ENCODE peak calls at places on chromosomes 1 and 21, in nine cellular contexts. S is mucosa of descending colon; O is adrenal gland; P is fibroblast of lung; J is SK-N-SH; Z is astrocyte of the spinal cord; V is transverse colon; E is CD8-positive, alpha-beta T cell; L is epithelial cell of esophagus. R is an unnamed sample.

GRCh38 chr21:42160111-42160949 is 58.6 kb upstream of the ABCG1 start:
- DNase-seq in S (no peak), O (no peak), P (no peak), J (no peak), Z (no peak), V (no peak), E (no peak), L (no peak), R (no peak)

GRCh38 chr1:59072017-59072947 is 224.6 kb upstream of the FGGY start:
- DNase-seq in S (no peak), O (no peak), P (peak), J (no peak), Z (peak), V (peak), E (peak), L (peak), R (no peak)

GRCh38 chr1:27301052-27301422 is 20.9 kb upstream of the TMEM222 start:
- DNase-seq in S (no peak), O (no peak), P (no peak), J (no peak), Z (no peak), V (no peak), E (no peak), L (no peak), R (no peak)

GRCh38 chr1:7781923-7782495 is 2.1 kb upstream of the PER3 start:
- DNase-seq in S (peak), O (no peak), P (no peak), J (no peak), Z (no peak), V (peak), E (peak), L (peak), R (no peak)

GRCh38 chr1:27992271-27992670 is 32.5 kb downstream of the XKR8 start:
- DNase-seq in S (no peak), O (no peak), P (no peak), J (no peak), Z (no peak), V (no peak), E (peak), L (no peak), R (peak)

GRCh38 chr1:198986442-198986841 is 347.6 kb downstream of the PTPRC start:
- DNase-seq in S (no peak), O (no peak), P (no peak), J (no peak), Z (no peak), V (no peak), E (no peak), L (no peak), R (no peak)

GRCh38 chr1:17629460-17629859 is 90.0 kb downstream of the ARHGEF10L start:
- DNase-seq in S (no peak), O (no peak), P (no peak), J (peak), Z (no peak), V (no peak), E (no peak), L (no peak), R (no peak)

GRCh38 chr1:178379807-178380206 is 117.0 kb downstream of the CLEC20A start:
- DNase-seq in S (no peak), O (no peak), P (no peak), J (no peak), Z (no peak), V (no peak), E (no peak), L (no peak), R (no peak)

GRCh38 chr1:2525524-2525895 is 886 bp downstream of the PANK4 start:
- DNase-seq in S (no peak), O (no peak), P (no peak), J (peak), Z (no peak), V (no peak), E (no peak), L (no peak), R (no peak)

GRCh38 chr1:66769512-66770229 is 17.4 kb downstream of the DYNLT5 start:
- DNase-seq in S (no peak), O (no peak), P (no peak), J (no peak), Z (no peak), V (no peak), E (no peak), L (no peak), R (peak)

GRCh38 chr1:243598433-243598832 is 251.6 kb downstream of the AKT3 start:
- DNase-seq in S (no peak), O (no peak), P (peak), J (no peak), Z (peak), V (no peak), E (no peak), L (peak), R (peak)

GRCh38 chr1:90879281-90879680 is 142.6 kb downstream of the ZNF644 start:
- DNase-seq in S (no peak), O (no peak), P (peak), J (no peak), Z (peak), V (no peak), E (no peak), L (no peak), R (peak)

GRCh38 chr1:82152356-82153281 is 351.9 kb downstream of the ADGRL2 start:
- DNase-seq in S (no peak), O (no peak), P (no peak), J (no peak), Z (no peak), V (no peak), E (no peak), L (no peak), R (no peak)

GRCh38 chr1:67306547-67306946 is 1.1 kb upstream of the IL12RB2 start:
- DNase-seq in S (no peak), O (no peak), P (no peak), J (no peak), Z (no peak), V (no peak), E (no peak), L (no peak), R (no peak)

GRCh38 chr1:39080269-39080826 is 54.2 kb downstream of the NDUFS5 start:
- DNase-seq in S (no peak), O (no peak), P (no peak), J (no peak), Z (no peak), V (no peak), E (no peak), L (no peak), R (no peak)
- H3K4me3 ChIP-seq in S (no peak), O (no peak), P (no peak), J (no peak), Z (no peak), V (no peak), E (no peak), L (no peak), R (no peak)

GRCh38 chr1:64513557-64513956 is 43.6 kb downstream of the CACHD1 start:
- DNase-seq in S (no peak), O (no peak), P (no peak), J (no peak), Z (no peak), V (no peak), E (no peak), L (no peak), R (no peak)

GRCh38 chr1:64516301-64516700 is 46.4 kb downstream of the CACHD1 start:
- DNase-seq in S (no peak), O (no peak), P (no peak), J (no peak), Z (no peak), V (no peak), E (no peak), L (peak), R (no peak)

GRCh38 chr1:64515427-64515826 is 45.5 kb downstream of the CACHD1 start:
- DNase-seq in S (no peak), O (peak), P (peak), J (no peak), Z (peak), V (peak), E (no peak), L (peak), R (peak)

GRCh38 chr1:64516803-64517568 is 47.1 kb downstream of the CACHD1 start:
- DNase-seq in S (no peak), O (no peak), P (peak), J (no peak), Z (peak), V (no peak), E (no peak), L (peak), R (peak)

GRCh38 chr1:64514197-64514765 is 44.4 kb downstream of the CACHD1 start:
- DNase-seq in S (no peak), O (no peak), P (peak), J (no peak), Z (peak), V (no peak), E (no peak), L (no peak), R (peak)
- TF ChIP-seq CTCF in S (no peak), O (no peak), P (no peak), J (no peak), Z (no peak), V (no peak), E (no peak), L (no peak), R (no peak)

DNA sequence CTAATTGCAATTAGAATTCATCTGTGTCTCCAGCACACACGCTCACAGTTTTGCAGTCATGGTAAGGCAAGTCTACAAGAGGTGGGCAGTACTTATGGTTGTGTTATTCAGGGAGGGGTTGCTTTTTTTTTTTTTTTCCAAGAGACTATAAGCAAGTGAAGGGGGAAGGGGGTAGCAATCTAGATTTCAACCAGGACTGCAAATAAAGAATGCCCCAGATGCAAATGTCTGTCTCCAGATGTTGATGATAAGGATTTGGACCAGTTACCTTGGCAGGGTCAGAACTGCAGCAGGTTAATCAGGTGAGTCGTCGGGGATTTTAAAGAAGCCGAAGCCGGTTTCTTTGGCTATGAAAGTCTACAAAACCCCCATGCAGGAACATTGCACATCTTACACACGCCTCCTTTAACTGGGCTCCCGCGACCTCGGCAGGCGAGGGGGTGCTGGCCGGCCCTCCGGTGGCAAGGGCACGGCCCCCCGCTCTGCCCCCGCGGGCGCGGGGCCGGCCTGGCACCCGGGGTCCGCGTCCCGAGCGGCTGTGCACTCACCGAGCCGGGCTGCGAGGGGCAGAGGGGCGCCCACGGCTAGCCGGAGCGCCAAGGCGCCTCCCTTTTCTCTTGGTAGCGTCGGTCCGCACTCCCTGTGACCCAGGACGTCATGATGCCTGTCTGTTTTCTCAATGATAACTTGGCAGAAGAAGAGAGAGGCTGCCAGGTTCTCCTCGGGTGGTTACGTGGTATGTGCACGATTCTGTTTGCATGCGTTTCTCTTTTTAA is 366.2 kb upstream of the ESRRG start:
- DNase-seq in S (peak), O (peak), P (peak), J (peak), Z (peak), V (peak), E (no peak), L (peak), R (peak)
- H3K4me3 ChIP-seq in S (no peak), O (no peak), P (peak), J (peak), Z (peak), V (peak), E (no peak), L (peak), R (peak)

GRCh38 chr1:15885701-15886612 is 38.5 kb downstream of the SPEN start:
- DNase-seq in S (peak), O (peak), P (peak), J (peak), Z (peak), V (peak), E (peak), L (peak), R (peak)
- TF ChIP-seq CTCF in S (no peak), O (peak), P (peak), J (peak), Z (peak), V (peak), E (no peak), L (no peak), R (peak)

GRCh38 chr1:9249263-9249533 is 14.6 kb downstream of the H6PD start:
- DNase-seq in S (no peak), O (peak), P (no peak), J (no peak), Z (no peak), V (no peak), E (no peak), L (no peak), R (no peak)

GRCh38 chr1:9249534-9250335 is 15.2 kb downstream of the H6PD start:
- DNase-seq in S (peak), O (peak), P (no peak), J (peak), Z (no peak), V (peak), E (no peak), L (peak), R (peak)

GRCh38 chr1:9247894-9248293 is 13.3 kb downstream of the H6PD start:
- DNase-seq in S (no peak), O (peak), P (no peak), J (no peak), Z (no peak), V (no peak), E (no peak), L (no peak), R (no peak)

GRCh38 chr1:9246841-9247785 is 12.5 kb downstream of the H6PD start:
- DNase-seq in S (no peak), O (peak), P (no peak), J (no peak), Z (no peak), V (no peak), E (no peak), L (no peak), R (no peak)

GRCh38 chr1:9248341-9249262 is 14.0 kb downstream of the H6PD start:
- DNase-seq in S (no peak), O (peak), P (no peak), J (no peak), Z (no peak), V (no peak), E (no peak), L (no peak), R (no peak)
- H3K4me3 ChIP-seq in S (no peak), O (no peak), P (no peak), J (no peak), Z (no peak), V (no peak), E (no peak), L (no peak), R (no peak)

DNA sequence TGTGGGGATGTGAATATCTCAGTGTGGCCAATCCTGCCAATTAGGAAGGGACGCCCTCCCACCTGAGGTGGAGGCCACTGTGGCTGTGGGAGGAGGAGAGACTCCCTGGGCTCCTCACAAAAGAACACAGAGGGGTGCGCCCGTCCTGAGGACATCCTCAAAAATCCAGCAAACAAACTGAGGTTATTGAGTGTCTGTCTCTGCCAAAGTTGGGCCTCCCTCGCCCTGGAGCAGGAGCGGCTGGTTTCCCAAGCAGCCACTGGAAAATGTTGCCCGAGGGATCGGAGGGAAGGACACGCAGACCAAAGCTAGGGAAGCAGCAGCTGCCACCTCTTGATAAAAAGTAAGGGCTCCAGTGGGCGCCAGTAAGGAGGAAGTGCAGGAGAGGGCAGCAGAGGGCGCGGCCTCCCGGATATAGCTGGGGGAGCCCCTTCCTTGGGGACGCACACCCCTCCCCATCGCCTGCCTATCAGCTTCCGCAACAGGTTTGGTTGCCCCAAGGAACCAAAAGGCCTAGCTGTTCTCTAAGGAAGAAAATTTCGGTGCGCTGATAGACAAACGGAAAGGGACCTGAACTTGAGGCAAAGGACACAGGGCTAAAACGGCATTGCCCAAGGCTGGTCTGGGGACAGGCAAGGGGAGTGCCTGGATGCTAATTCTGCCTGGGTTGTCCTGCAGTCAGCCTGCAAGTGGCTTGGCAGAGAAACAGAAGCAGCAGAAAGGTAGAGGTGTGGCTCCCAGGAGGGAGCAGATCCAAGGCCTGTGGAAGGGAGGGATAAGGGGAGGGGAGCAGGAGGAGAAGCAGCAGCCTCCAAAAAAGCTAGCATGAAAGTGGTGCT is 1.7 kb upstream of the GRIK3 start:
- DNase-seq in S (no peak), O (no peak), P (no peak), J (peak), Z (no peak), V (no peak), E (no peak), L (no peak), R (no peak)
- TF ChIP-seq CTCF in S (no peak), O (no peak), P (no peak), J (no peak), Z (no peak), V (no peak), E (no peak), L (no peak), R (no peak)

R was measured in fibroblast of pulmonary artery.